ENCODE peak calls at places on chromosomes 5 and 9, in five cellular contexts. C is fibroblast of lung, M is A549, R is transverse colon, A is mucosa of descending colon. W is an unnamed sample.

GRCh38 chr9:130143279-130143893 is 28.8 kb upstream of the NCS1 start:
- DNase-seq in C (no peak), R (no peak), A (no peak), M (no peak), W (no peak)

GRCh38 chr9:135851748-135852147 is 55.6 kb downstream of the CAMSAP1 start:
- DNase-seq in C (no peak), R (no peak), M (no peak), A (no peak), W (no peak)

GRCh38 chr5:131218392-131218791 is 45.5 kb upstream of the CDC42SE2 start:
- DNase-seq in M (no peak), C (peak), A (no peak), R (no peak), W (peak)

GRCh38 chr9:134981829-134982228 is 64.1 kb upstream of the FCN1 start:
- DNase-seq in C (no peak), R (no peak), M (no peak), A (no peak), W (no peak)

GRCh38 chr5:1724822-1725602 is 74.6 kb downstream of the MRPL36 start:
- DNase-seq in A (peak), R (no peak), C (peak), M (no peak), W (peak)

GRCh38 chr5:112848116-112848811 is 12.8 kb upstream of the SRP19 start:
- DNase-seq in R (no peak), M (peak), A (peak), C (peak), W (peak)

GRCh38 chr5:81006955-81007636 is 46.9 kb downstream of the RASGRF2 start:
- DNase-seq in A (peak), M (no peak), R (no peak), C (no peak), W (no peak)

GRCh38 chr5:170639221-170639925 is 135.6 kb downstream of the KCNIP1 start:
- DNase-seq in C (no peak), M (no peak), R (no peak), A (no peak), W (no peak)

GRCh38 chr5:7010578-7010977 is 297.3 kb downstream of the TENT4A start:
- DNase-seq in A (no peak), M (no peak), C (no peak), R (no peak), W (no peak)

GRCh38 chr9:120875643-120875953 is 1.4 kb downstream of the PHF19 start:
- DNase-seq in C (no peak), A (no peak), M (no peak), R (no peak), W (no peak)
- H3K4me3 ChIP-seq in C (peak), A (no peak), M (peak), R (no peak), W (peak)

GRCh38 chr9:27407966-27408365 is 111.0 kb upstream of the EQTN start:
- DNase-seq in M (no peak), R (no peak), A (no peak), C (peak), W (peak)

GRCh38 chr9:27412081-27412480 is 112.0 kb upstream of the IFNK start:
- DNase-seq in M (no peak), C (no peak), R (no peak), A (no peak), W (no peak)

GRCh38 chr9:27407491-27407890 is 110.5 kb upstream of the EQTN start:
- DNase-seq in C (no peak), R (no peak), M (no peak), A (no peak), W (no peak)

GRCh38 chr9:27412963-27413362 is 111.1 kb upstream of the IFNK start:
- DNase-seq in C (no peak), R (no peak), M (no peak), A (no peak), W (no peak)

GRCh38 chr9:27408523-27408922 is 111.6 kb upstream of the EQTN start:
- DNase-seq in M (no peak), R (no peak), C (no peak), A (no peak), W (no peak)
- TF ChIP-seq CTCF in M (no peak), R (no peak), C (no peak), A (no peak), W (no peak)

DNA sequence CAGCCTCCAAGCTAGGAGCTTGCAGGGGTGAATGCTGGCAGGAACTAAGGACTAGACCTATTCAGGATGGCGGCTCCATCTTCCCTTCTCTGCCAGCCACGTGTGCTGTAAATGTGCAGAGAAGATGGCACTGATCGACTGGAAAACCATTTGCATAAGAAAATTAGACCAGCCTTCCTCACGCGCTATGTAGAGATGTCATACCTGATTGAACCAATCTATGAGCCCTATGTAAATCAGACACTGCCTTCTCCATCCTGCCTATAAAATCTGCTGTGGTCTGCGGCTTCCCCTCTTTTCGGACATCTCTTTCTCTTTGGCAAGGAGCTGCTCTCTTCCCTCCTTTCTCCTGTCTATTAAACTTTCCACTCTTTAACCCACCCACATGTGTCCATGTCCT is 91.6 kb downstream of the NPR3 start:
- DNase-seq in C (no peak), R (no peak), M (no peak), A (no peak), W (no peak)
- H3K4me3 ChIP-seq in C (no peak), R (no peak), M (no peak), A (no peak), W (no peak)

DNA sequence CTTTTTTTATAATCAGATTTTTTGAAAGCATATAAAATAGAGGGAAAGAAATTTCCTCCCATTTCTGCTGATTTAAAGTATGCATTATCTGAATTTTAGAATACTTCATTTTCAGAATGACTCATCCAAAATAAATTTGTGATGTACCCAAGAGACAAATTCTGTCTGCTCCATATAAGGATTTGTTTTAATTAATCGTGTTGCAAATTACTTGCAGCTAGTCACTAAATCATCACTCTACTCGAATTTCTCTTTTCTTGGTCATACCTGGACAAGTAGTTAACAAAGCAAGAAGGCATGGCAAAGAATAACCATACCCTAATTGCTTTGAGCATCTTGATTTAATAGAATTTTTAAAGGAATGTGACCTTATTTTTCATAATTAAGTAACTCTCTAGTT is 284.1 kb upstream of the GRAMD2B start:
- DNase-seq in A (no peak), C (peak), R (no peak), M (no peak), W (no peak)
- TF ChIP-seq CTCF in A (no peak), C (no peak), R (no peak), M (no peak), W (no peak)

GRCh38 chr5:77211013-77211690 is 672 bp downstream of the PDE8B start:
- DNase-seq in A (no peak), R (no peak), C (no peak), M (no peak), W (no peak)

GRCh38 chr5:77213601-77214000 is 3.1 kb downstream of the PDE8B start:
- DNase-seq in A (no peak), C (no peak), R (no peak), M (no peak), W (no peak)

GRCh38 chr5:77210091-77211012 is at the start of gene PDE8B:
- DNase-seq in R (no peak), M (peak), A (no peak), C (no peak), W (no peak)

GRCh38 chr5:77209495-77210090 is 887 bp upstream of the PDE8B start:
- DNase-seq in A (no peak), M (no peak), R (no peak), C (no peak), W (no peak)

GRCh38 chr5:77211691-77212047 is 1.2 kb downstream of the PDE8B start:
- DNase-seq in C (no peak), M (no peak), A (no peak), R (no peak), W (no peak)
- H3K4me3 ChIP-seq in C (no peak), M (no peak), A (no peak), R (no peak), W (no peak)

DNA sequence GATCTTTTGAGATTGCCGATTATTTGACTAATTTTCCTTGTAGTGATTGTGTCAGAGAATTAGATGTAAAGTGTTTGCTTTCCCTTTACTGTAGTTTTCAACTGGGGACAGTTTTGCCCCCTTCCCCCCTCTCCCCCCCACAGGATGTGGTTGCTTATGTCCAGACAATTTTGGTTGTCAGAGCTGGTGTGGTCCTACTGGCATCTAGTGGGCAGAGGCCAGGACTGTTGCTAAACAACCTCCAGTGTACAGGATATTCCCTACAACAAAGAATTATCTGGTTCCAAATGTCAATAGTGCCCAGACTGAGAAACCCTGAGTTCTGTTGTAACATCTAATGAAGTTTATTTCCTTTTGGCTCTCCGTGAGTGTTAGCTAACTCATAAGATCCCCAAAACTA is 20.0 kb downstream of the TMEFF1 start:
- DNase-seq in A (no peak), M (no peak), C (peak), R (no peak), W (peak)
- TF ChIP-seq CTCF in A (no peak), M (no peak), C (peak), R (no peak), W (peak)

GRCh38 chr9:137590469-137591383 is at the start of gene ZMYND19:
- DNase-seq in A (peak), R (peak), C (peak), M (peak), W (peak)

GRCh38 chr9:137589441-137590122 is 730 bp downstream of the ZMYND19 start:
- DNase-seq in A (no peak), C (no peak), R (no peak), M (no peak), W (peak)

GRCh38 chr9:137588311-137588710 is 2.0 kb downstream of the ZMYND19 start:
- DNase-seq in R (no peak), C (no peak), M (no peak), A (no peak), W (no peak)

GRCh38 chr9:137588891-137589290 is 1.4 kb downstream of the ZMYND19 start:
- DNase-seq in M (no peak), A (no peak), R (no peak), C (no peak), W (no peak)

DNA sequence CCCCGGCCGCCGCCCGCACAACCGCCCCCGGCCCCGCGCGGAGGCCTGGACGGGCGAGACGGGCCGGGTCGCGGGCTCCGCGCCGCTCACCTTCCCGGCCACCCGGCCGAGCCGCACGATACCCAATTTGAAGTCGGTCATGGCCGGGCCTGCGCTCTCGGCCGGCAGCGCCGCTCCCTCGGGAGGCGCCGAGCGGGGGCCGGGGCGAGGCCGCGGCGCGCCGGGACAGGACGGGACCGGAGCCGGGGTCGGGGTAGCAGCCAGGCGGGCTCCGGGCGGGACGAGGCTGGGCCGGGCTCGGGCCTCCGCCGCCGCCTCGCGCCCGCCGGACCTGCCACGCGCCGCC is 216 bp downstream of the ZMYND19 start:
- DNase-seq in M (no peak), C (no peak), R (no peak), A (no peak), W (no peak)
- H3K4me3 ChIP-seq in M (peak), C (no peak), R (no peak), A (peak), W (peak)